ENCODE peak calls at places on chromosome 21, in four cellular contexts. A, G, N and K are unnamed samples.

GRCh38 chr21:23130308-23130707 is 2132.1 kb downstream of the NCAM2 start:
- DNase-seq in A (no peak), G (no peak), N (no peak), K (no peak)

GRCh38 chr21:14591882-14592281 is 45.8 kb upstream of the SAMSN1 start:
- DNase-seq in A (peak), G (peak), N (no peak), K (peak)

GRCh38 chr21:39647476-39647875 is 34.7 kb downstream of the B3GALT5 start:
- DNase-seq in A (no peak), G (no peak), N (peak), K (no peak)

GRCh38 chr21:36910581-36911307 is 55.7 kb downstream of the HLCS start:
- DNase-seq in A (peak), G (no peak), N (no peak), K (no peak)

GRCh38 chr21:33212159-33212851 is 17.4 kb upstream of the IFNAR2 start:
- DNase-seq in A (peak), G (no peak), N (peak), K (no peak)

GRCh38 chr21:35342440-35342839 is 293.3 kb upstream of the RUNX1 start:
- DNase-seq in A (no peak), G (peak), N (no peak), K (no peak)

GRCh38 chr21:46119565-46120271 is 21.8 kb downstream of the COL6A2 start:
- DNase-seq in A (no peak), G (no peak), N (no peak), K (peak)

GRCh38 chr21:44555200-44555875 is 3.3 kb downstream of the KRTAP10-3 start:
- DNase-seq in A (no peak), G (peak), N (no peak), K (peak)

GRCh38 chr21:44834951-44835646 is 17.2 kb upstream of the SUMO3 start:
- DNase-seq in A (no peak), G (no peak), N (no peak), K (no peak)

GRCh38 chr21:16084776-16085364 is 355.1 kb downstream of the USP25 start:
- DNase-seq in A (peak), G (no peak), N (no peak), K (no peak)